ENCODE peak calls at places on chromosomes 4 and X, in six cellular contexts. I, Z, O, T, R and Q are unnamed samples.
A peak's percentile ranks its signal among the peaks of the same experiment; 100 is the strongest.

GRCh38 chrX:79366888-79367749 is at the start of gene ITM2A:
- DNase-seq in T (no peak), I (peak; percentile 30), Z (no peak), R (peak; percentile 3), O (peak; percentile 2), Q (peak; percentile 49)

GRCh38 chr4:39642885-39643550 is 4.4 kb upstream of the SMIM14 start:
- DNase-seq in O (no peak), Z (no peak), I (no peak), R (peak; percentile 65), T (no peak), Q (no peak)

GRCh38 chrX:13662537-13662841 is 9.5 kb downstream of the TCEANC start:
- DNase-seq in R (peak; percentile 78), O (no peak), T (no peak), Z (no peak), I (no peak), Q (no peak)

GRCh38 chr4:61068745-61069144 is 131.4 kb upstream of the ADGRL3 start:
- DNase-seq in I (no peak), T (no peak), R (peak; percentile 73), O (no peak), Z (peak; percentile 69), Q (no peak)

GRCh38 chr4:87117730-87118075 is 102.7 kb downstream of the KLHL8 start:
- DNase-seq in O (no peak), R (no peak), Z (no peak), I (no peak), T (no peak), Q (no peak)

GRCh38 chr4:39664828-39665731 is 26.4 kb upstream of the SMIM14 start:
- DNase-seq in R (peak; percentile 21), Z (no peak), I (no peak), T (no peak), O (no peak), Q (no peak)

GRCh38 chr4:81921757-81922159 is 450.1 kb upstream of the RASGEF1B start:
- DNase-seq in O (no peak), I (no peak), Z (no peak), R (no peak), T (no peak), Q (no peak)

GRCh38 chr4:24912252-24913098 is at the start of gene CCDC149:
- DNase-seq in R (peak; percentile 69), I (no peak), T (peak; percentile 69), O (peak; percentile 58), Z (peak; percentile 79), Q (peak; percentile 19)

GRCh38 chr4:147843162-147843561 is 111.3 kb downstream of the ARHGAP10 start:
- DNase-seq in Z (peak; percentile 52), O (no peak), T (no peak), R (no peak), I (no peak), Q (peak; percentile 58)

GRCh38 chr4:131644619-131645018 is 1504.5 kb upstream of the PCDH10 start:
- DNase-seq in I (no peak), R (peak; percentile 68), Z (peak; percentile 38), T (no peak), O (no peak), Q (no peak)

GRCh38 chrX:97006167-97006566 is 122.5 kb downstream of the RPA4 start:
- DNase-seq in T (no peak), R (no peak), O (no peak), Z (no peak), I (no peak), Q (no peak)

GRCh38 chr4:139763668-139764067 is 98.0 kb downstream of the MGST2 start:
- DNase-seq in O (no peak), T (no peak), R (peak; percentile 39), Z (no peak), I (no peak), Q (no peak)